ENCODE peak calls at places on chromosomes 6 and 20, in four cellular contexts. One of them, this sample, is unnamed.

GRCh38 chr20:63943007-63943807 is 13.0 kb downstream of the UCKL1 start:
- DNase-seq in NCI-H1436 treated with DMSO at 0.1 percent for 48 hours: no peak
- DNase-seq in NCI-H1105 treated with DMSO at 0.1 percent for 48 hours: no peak
- DNase-seq in PC-9: no peak
- DNase-seq in this sample: no peak

GRCh38 chr6:148231572-148231971 is 111.1 kb upstream of the SASH1 start:
- DNase-seq in NCI-H1436 treated with DMSO at 0.1 percent for 48 hours: no peak
- DNase-seq in NCI-H1105 treated with DMSO at 0.1 percent for 48 hours: no peak
- DNase-seq in PC-9: peak
- DNase-seq in this sample: no peak

GRCh38 chr6:11854418-11855165 is 76.0 kb upstream of the ADTRP start:
- DNase-seq in NCI-H1436 treated with DMSO at 0.1 percent for 48 hours: no peak
- DNase-seq in NCI-H1105 treated with DMSO at 0.1 percent for 48 hours: no peak
- DNase-seq in PC-9: peak
- DNase-seq in this sample: no peak

GRCh38 chr6:74091133-74091793 is 395.3 kb downstream of the CD109 start:
- DNase-seq in NCI-H1436 treated with DMSO at 0.1 percent for 48 hours: no peak
- DNase-seq in NCI-H1105 treated with DMSO at 0.1 percent for 48 hours: peak
- DNase-seq in PC-9: no peak
- DNase-seq in this sample: peak

GRCh38 chr6:13980534-13980933 is 55.8 kb downstream of the RNF182 start:
- DNase-seq in NCI-H1436 treated with DMSO at 0.1 percent for 48 hours: no peak
- DNase-seq in NCI-H1105 treated with DMSO at 0.1 percent for 48 hours: no peak
- DNase-seq in PC-9: no peak
- DNase-seq in this sample: no peak

GRCh38 chr20:13419445-13419844 is 198.4 kb downstream of the ISM1 start:
- DNase-seq in NCI-H1436 treated with DMSO at 0.1 percent for 48 hours: no peak
- DNase-seq in NCI-H1105 treated with DMSO at 0.1 percent for 48 hours: no peak
- DNase-seq in PC-9: no peak
- DNase-seq in this sample: no peak

GRCh38 chr6:78397537-78397936 is 469.8 kb upstream of the IRAK1BP1 start:
- DNase-seq in NCI-H1436 treated with DMSO at 0.1 percent for 48 hours: no peak
- DNase-seq in NCI-H1105 treated with DMSO at 0.1 percent for 48 hours: no peak
- DNase-seq in PC-9: no peak
- DNase-seq in this sample: no peak

GRCh38 chr20:4949833-4950178 is 51.5 kb downstream of the SLC23A2 start:
- DNase-seq in NCI-H1436 treated with DMSO at 0.1 percent for 48 hours: no peak
- DNase-seq in NCI-H1105 treated with DMSO at 0.1 percent for 48 hours: no peak
- DNase-seq in PC-9: no peak
- DNase-seq in this sample: no peak

GRCh38 chr6:87730310-87730709 is 28.3 kb upstream of the AKIRIN2 start:
- DNase-seq in NCI-H1436 treated with DMSO at 0.1 percent for 48 hours: no peak
- DNase-seq in NCI-H1105 treated with DMSO at 0.1 percent for 48 hours: peak
- DNase-seq in PC-9: no peak
- DNase-seq in this sample: no peak

GRCh38 chr20:61733891-61734732 is 331.6 kb downstream of the TAF4 start:
- DNase-seq in NCI-H1436 treated with DMSO at 0.1 percent for 48 hours: no peak
- DNase-seq in NCI-H1105 treated with DMSO at 0.1 percent for 48 hours: no peak
- DNase-seq in PC-9: no peak
- DNase-seq in this sample: no peak

GRCh38 chr6:154070657-154071056 is 31.6 kb downstream of the OPRM1 start:
- DNase-seq in NCI-H1436 treated with DMSO at 0.1 percent for 48 hours: no peak
- DNase-seq in NCI-H1105 treated with DMSO at 0.1 percent for 48 hours: no peak
- DNase-seq in PC-9: no peak
- DNase-seq in this sample: no peak

GRCh38 chr20:38926934-38927616 is 858 bp downstream of the FAM83D start:
- DNase-seq in NCI-H1436 treated with DMSO at 0.1 percent for 48 hours: no peak
- DNase-seq in NCI-H1105 treated with DMSO at 0.1 percent for 48 hours: peak
- DNase-seq in PC-9: no peak
- DNase-seq in this sample: peak

GRCh38 chr6:159691963-159692287 is 1.1 kb downstream of the SOD2 start:
- DNase-seq in NCI-H1436 treated with DMSO at 0.1 percent for 48 hours: no peak
- DNase-seq in NCI-H1105 treated with DMSO at 0.1 percent for 48 hours: peak
- DNase-seq in PC-9: no peak
- DNase-seq in this sample: peak

This sample was measured in NCI-H146.